ENCODE peak calls at places on chromosomes 6 and 20, in ten cellular contexts. L is GM23248; U is ureter; G is nucleus accumbens; H is fibroblast of mammary gland; W is iPS DF 6.9; C is stimulated activated CD4-positive, alpha-beta T cell treated with anti-CD3 and anti-CD28 coated beads, Interleukin-15, amount 100 ng/mL, for 1 hour; O is NCI-H1105; A is SW480; Q is D341Med. K is an unnamed sample.

GRCh38 chr6:33431880-33432541 is 12.1 kb downstream of the SYNGAP1 start:
- DNase-seq in U (no peak), A (no peak), H (no peak), Q (peak), G (no peak), C (no peak), W (no peak), L (no peak), O (no peak), K (no peak)

GRCh38 chr6:143607168-143607567 is 70.6 kb upstream of the PHACTR2 start:
- DNase-seq in Q (no peak), H (no peak), O (no peak), L (no peak), U (no peak), W (no peak), A (no peak), C (no peak), G (no peak), K (no peak)

GRCh38 chr6:117485433-117485832 is 3.0 kb downstream of the DCBLD1 start:
- DNase-seq in W (no peak), U (no peak), Q (no peak), L (no peak), G (no peak), O (no peak), C (no peak), A (no peak), H (no peak), K (no peak)

GRCh38 chr6:33668914-33669313 is 42.6 kb downstream of the UQCC2 start:
- DNase-seq in L (no peak), H (no peak), W (no peak), O (no peak), U (no peak), G (no peak), A (peak), C (peak), Q (no peak), K (no peak)

GRCh38 chr20:63102720-63103375 is 96.1 kb upstream of the BHLHE23 start:
- DNase-seq in O (no peak), C (peak), W (no peak), Q (no peak), G (no peak), U (no peak), L (peak), A (peak), H (peak), K (no peak)

GRCh38 chr6:7243188-7243942 is 69.6 kb downstream of the SSR1 start:
- DNase-seq in H (peak), W (no peak), A (peak), G (no peak), C (no peak), L (peak), O (peak), U (no peak), Q (peak), K (no peak)

GRCh38 chr6:158069800-158070195 is 88.1 kb downstream of the SYNJ2 start:
- DNase-seq in H (peak), G (no peak), L (peak), U (no peak), O (no peak), A (no peak), C (no peak), W (no peak), Q (no peak), K (no peak)

GRCh38 chr6:41836660-41837052 is 49.2 kb downstream of the TOMM6 start:
- DNase-seq in A (no peak), U (no peak), Q (no peak), C (no peak), L (peak), H (peak), W (no peak), O (no peak), G (no peak), K (no peak)

GRCh38 chr6:158205220-158205944 is 37.2 kb downstream of the GTF2H5 start:
- DNase-seq in W (no peak), L (peak), U (no peak), Q (no peak), O (no peak), C (no peak), G (no peak), A (no peak), H (no peak), K (no peak)

GRCh38 chr20:35004051-35004725 is 48.5 kb downstream of the MYH7B start:
- DNase-seq in O (no peak), A (no peak), G (no peak), Q (no peak), L (no peak), H (no peak), W (no peak), C (no peak), U (no peak), K (no peak)

GRCh38 chr6:29651413-29652197 is 5.3 kb upstream of the MOG start:
- DNase-seq in W (no peak), G (no peak), H (peak), A (peak), Q (no peak), U (no peak), C (no peak), O (no peak), L (peak), K (no peak)